ENCODE peak calls at places on chromosomes 4 and X, in seven cellular contexts. G is GM03348; C is HL-60; J is epithelial cell of esophagus; Y is dermis blood vessel endothelial cell; U is activated CD4-positive, CD25-positive, alpha-beta regulatory T cell treated with anti-CD3 and anti-CD28 coated beads, Interleukin-2, amount 50 U/mL, for 72 hours; I is iris pigment epithelial cell. Z is an unnamed sample.

GRCh38 chrX:35351212-35351611 is 408.6 kb downstream of the FAM47B start:
- DNase-seq in G (no peak), C (no peak), J (peak), Y (no peak), U (no peak), I (no peak), Z (no peak)

GRCh38 chr4:48341776-48342558 is 638 bp downstream of the SLAIN2 start:
- DNase-seq in G (peak), C (peak), J (peak), Y (peak), U (peak), I (no peak), Z (peak)

GRCh38 chr4:13611283-13611842 is 16.2 kb downstream of the BOD1L1 start:
- DNase-seq in G (peak), C (no peak), J (peak), Y (no peak), U (no peak), I (peak), Z (no peak)

GRCh38 chr4:47374477-47374876 is 89.0 kb downstream of the COMMD8 start:
- DNase-seq in G (no peak), C (no peak), J (no peak), Y (no peak), U (no peak), I (peak), Z (no peak)

GRCh38 chrX:48083212-48083611 is 11.8 kb upstream of the ZNF630 start:
- DNase-seq in G (peak), C (peak), J (peak), Y (peak), U (peak), I (peak), Z (peak)

GRCh38 chr4:38170380-38170779 is 210.2 kb downstream of the PTTG2 start:
- DNase-seq in G (no peak), C (no peak), J (no peak), Y (no peak), U (no peak), I (no peak), Z (no peak)

GRCh38 chrX:71067079-71067478 is 1.1 kb downstream of the SNX12 start:
- DNase-seq in G (no peak), C (no peak), J (no peak), Y (no peak), U (no peak), I (peak), Z (peak)

GRCh38 chr4:123484291-123484926 is 87.8 kb downstream of the SPRY1 start:
- DNase-seq in G (no peak), C (no peak), J (no peak), Y (no peak), U (no peak), I (no peak), Z (no peak)

GRCh38 chrX:10089378-10089795 is 67.4 kb upstream of the CLCN4 start:
- DNase-seq in G (no peak), C (no peak), J (no peak), Y (peak), U (no peak), I (peak), Z (no peak)

GRCh38 chr4:6905501-6905900 is 4.1 kb upstream of the TBC1D14 start:
- DNase-seq in G (no peak), C (no peak), J (no peak), Y (no peak), U (no peak), I (no peak), Z (no peak)

GRCh38 chr4:156838761-156839160 is 132.8 kb downstream of the PDGFC start:
- DNase-seq in G (no peak), C (no peak), J (peak), Y (peak), U (no peak), I (peak), Z (no peak)

GRCh38 chrX:348461-349117 is 30.0 kb upstream of the GTPBP6 start:
- DNase-seq in G (no peak), C (no peak), J (no peak), Y (peak), U (no peak), I (peak), Z (no peak)

GRCh38 chr4:139524062-139524631 is 31.9 kb downstream of the SETD7 start:
- DNase-seq in G (no peak), C (no peak), J (no peak), Y (no peak), U (no peak), I (no peak), Z (no peak)

GRCh38 chr4:1318488-1319213 is 28.4 kb upstream of the UVSSA start:
- DNase-seq in G (no peak), C (no peak), J (no peak), Y (peak), U (no peak), I (no peak), Z (no peak)

GRCh38 chrX:4091046-4091760 is 377.8 kb upstream of the PRKX start:
- DNase-seq in G (no peak), C (no peak), J (peak), Y (no peak), U (no peak), I (no peak), Z (no peak)

GRCh38 chr4:185204238-185204910 is 574 bp upstream of the CFAP97 start:
- DNase-seq in G (no peak), C (no peak), J (peak), Y (peak), U (no peak), I (no peak), Z (no peak)

GRCh38 chrX:119235872-119236598 is at the start of gene PGRMC1:
- DNase-seq in G (peak), C (peak), J (peak), Y (peak), U (peak), I (peak), Z (peak)

GRCh38 chrX:109475174-109475891 is 6.6 kb downstream of the GUCY2F start:
- DNase-seq in G (peak), C (peak), J (peak), Y (peak), U (no peak), I (peak), Z (peak)

GRCh38 chr4:7890635-7891393 is 48.8 kb downstream of the AFAP1 start:
- DNase-seq in G (peak), C (no peak), J (peak), Y (peak), U (no peak), I (peak), Z (no peak)

GRCh38 chrX:78024349-78025108 is 55.1 kb upstream of the PGAM4 start:
- DNase-seq in G (peak), C (peak), J (peak), Y (peak), U (no peak), I (peak), Z (peak)

GRCh38 chr4:164761233-164761632 is 7.3 kb downstream of the SMIM31 start:
- DNase-seq in G (no peak), C (no peak), J (no peak), Y (no peak), U (no peak), I (no peak), Z (no peak)

GRCh38 chr4:74682567-74683359 is 111.6 kb downstream of the BTC start:
- DNase-seq in G (peak), C (peak), J (peak), Y (peak), U (no peak), I (peak), Z (peak)

GRCh38 chrX:85544609-85545008 is 165.1 kb upstream of the POF1B start:
- DNase-seq in G (peak), C (no peak), J (no peak), Y (peak), U (no peak), I (no peak), Z (no peak)

GRCh38 chrX:15143050-15143824 is 126.6 kb downstream of the ASB9 start:
- DNase-seq in G (peak), C (peak), J (peak), Y (peak), U (peak), I (peak), Z (peak)

GRCh38 chrX:46485897-46486296 is 59.3 kb downstream of the ZNF674 start:
- DNase-seq in G (no peak), C (no peak), J (no peak), Y (no peak), U (no peak), I (no peak), Z (no peak)

GRCh38 chrX:130216312-130216711 is 44.5 kb downstream of the RAB33A start:
- DNase-seq in G (no peak), C (no peak), J (no peak), Y (peak), U (no peak), I (peak), Z (no peak)

GRCh38 chrX:39427492-39428289 is 626.4 kb downstream of the MID1IP1 start:
- DNase-seq in G (peak), C (no peak), J (peak), Y (no peak), U (no peak), I (peak), Z (peak)

GRCh38 chrX:71105638-71106037 is 902 bp downstream of the CXorf65 start:
- DNase-seq in G (no peak), C (no peak), J (no peak), Y (no peak), U (no peak), I (no peak), Z (no peak)

GRCh38 chr4:27714073-27714472 is 853.4 kb downstream of the STIM2 start:
- DNase-seq in G (no peak), C (no peak), J (peak), Y (no peak), U (no peak), I (no peak), Z (peak)

GRCh38 chrX:41482153-41482850 is 35.2 kb downstream of the NYX start:
- DNase-seq in G (no peak), C (no peak), J (no peak), Y (no peak), U (no peak), I (no peak), Z (peak)

GRCh38 chr4:87423313-87424031 is 1.1 kb downstream of the NUDT9 start:
- DNase-seq in G (peak), C (peak), J (peak), Y (peak), U (no peak), I (no peak), Z (no peak)

GRCh38 chr4:17721496-17722360 is 59.7 kb downstream of the FAM184B start:
- DNase-seq in G (peak), C (no peak), J (peak), Y (no peak), U (no peak), I (peak), Z (no peak)

GRCh38 chr4:158996669-158997074 is 106.2 kb upstream of the RAPGEF2 start:
- DNase-seq in G (peak), C (no peak), J (peak), Y (peak), U (no peak), I (peak), Z (peak)

GRCh38 chr4:56531149-56531770 is 25.7 kb downstream of the ARL9 start:
- DNase-seq in G (no peak), C (no peak), J (no peak), Y (no peak), U (no peak), I (peak), Z (no peak)

GRCh38 chr4:12595986-12596385 is 888.2 kb downstream of the RAB28 start:
- DNase-seq in G (no peak), C (no peak), J (no peak), Y (no peak), U (no peak), I (no peak), Z (no peak)